ENCODE peak calls at places on chromosome 16, in eight cellular contexts. E is KG1; U is effector CD4-positive, alpha-beta T cell; A is COR-L47; N is AG08395; P is stimulated activated CD8-positive, alpha-beta memory T cell treated with anti-CD3 and anti-CD28 coated beads, Interleukin-2, amount 100 ng/mL, for 1 hour; C is left cardiac atrium; K is CD8-positive, alpha-beta memory T cell. Y is an unnamed sample.

GRCh38 chr16:14240216-14240843 is 169.2 kb downstream of the MRTFB start:
- DNase-seq in E (no peak), U (no peak), A (no peak), N (peak; percentile 6), P (no peak), C (no peak), K (no peak), Y (no peak)

GRCh38 chr16:59964232-59964924 is 1230.3 kb upstream of the GOT2 start:
- DNase-seq in E (no peak), U (no peak), A (no peak), N (no peak), P (no peak), C (no peak), K (no peak), Y (no peak)

GRCh38 chr16:88007321-88007731 is 56.1 kb downstream of the BANP start:
- DNase-seq in E (no peak), U (no peak), A (no peak), N (no peak), P (no peak), C (no peak), K (no peak), Y (no peak)

GRCh38 chr16:3949946-3950342 is 69.4 kb upstream of the CREBBP start:
- DNase-seq in E (no peak), U (no peak), A (no peak), N (no peak), P (no peak), C (no peak), K (no peak), Y (no peak)

GRCh38 chr16:31295206-31295605 is 35.4 kb downstream of the ITGAM start:
- DNase-seq in E (no peak), U (no peak), A (no peak), N (no peak), P (no peak), C (no peak), K (no peak), Y (no peak)

GRCh38 chr16:6573577-6573976 is 759.1 kb upstream of the RBFOX1 start:
- DNase-seq in E (no peak), U (no peak), A (no peak), N (no peak), P (no peak), C (no peak), K (no peak), Y (no peak)

GRCh38 chr16:50081428-50082018 is 15.8 kb downstream of the HEATR3 start:
- DNase-seq in E (no peak), U (no peak), A (no peak), N (no peak), P (no peak), C (no peak), K (no peak), Y (no peak)

GRCh38 chr16:67395458-67396158 is 2.3 kb upstream of the TPPP3 start:
- DNase-seq in E (no peak), U (no peak), A (peak; percentile 96), N (no peak), P (no peak), C (no peak), K (no peak), Y (no peak)

GRCh38 chr16:56603589-56603988 is 4.8 kb upstream of the MT2A start:
- DNase-seq in E (no peak), U (no peak), A (peak; percentile 62), N (peak; percentile 26), P (no peak), C (peak; percentile 51), K (no peak), Y (no peak)

GRCh38 chr16:69187387-69187890 is 475 bp downstream of the SNTB2 start:
- DNase-seq in E (no peak), U (peak; percentile 12), A (peak; percentile 25), N (peak; percentile 55), P (no peak), C (peak; percentile 68), K (peak; percentile 43), Y (peak; percentile 35)

GRCh38 chr16:66639091-66639885 is 34.8 kb downstream of the CMTM3 start:
- DNase-seq in E (no peak), U (no peak), A (no peak), N (no peak), P (no peak), C (no peak), K (no peak), Y (no peak)

GRCh38 chr16:2008631-2009301 is 855 bp downstream of the ZNF598 start:
- DNase-seq in E (peak; percentile 38), U (peak; percentile 19), A (no peak), N (peak; percentile 45), P (no peak), C (no peak), K (peak; percentile 35), Y (no peak)

GRCh38 chr16:17780181-17780580 is 309.4 kb upstream of the XYLT1 start:
- DNase-seq in E (no peak), U (no peak), A (no peak), N (no peak), P (no peak), C (no peak), K (no peak), Y (no peak)

GRCh38 chr16:50909831-50910697 is 168.2 kb downstream of the CYLD start:
- DNase-seq in E (no peak), U (no peak), A (no peak), N (no peak), P (no peak), C (no peak), K (no peak), Y (no peak)

GRCh38 chr16:50245417-50246298 is 20.7 kb upstream of the ADCY7 start:
- DNase-seq in E (no peak), U (no peak), A (no peak), N (peak; percentile 87), P (no peak), C (peak; percentile 60), K (peak; percentile 35), Y (peak; percentile 49)

GRCh38 chr16:54284931-54285413 is 1.6 kb downstream of the IRX3 start:
- DNase-seq in E (no peak), U (no peak), A (no peak), N (no peak), P (no peak), C (peak; percentile 38), K (no peak), Y (no peak)

GRCh38 chr16:57640612-57641011 is 12.2 kb downstream of the ADGRG1 start:
- DNase-seq in E (no peak), U (no peak), A (no peak), N (no peak), P (no peak), C (no peak), K (no peak), Y (no peak)

GRCh38 chr16:53083123-53083522 is 28.3 kb downstream of the CHD9 start:
- DNase-seq in E (no peak), U (no peak), A (no peak), N (no peak), P (no peak), C (no peak), K (no peak), Y (no peak)

GRCh38 chr16:80924372-80924978 is 82.2 kb downstream of the CMC2 start:
- DNase-seq in E (no peak), U (no peak), A (peak; percentile 3), N (peak; percentile 71), P (no peak), C (peak; percentile 51), K (peak; percentile 2), Y (no peak)

GRCh38 chr16:85899444-85899843 is 482 bp downstream of the IRF8 start:
- DNase-seq in E (no peak), U (no peak), A (no peak), N (no peak), P (no peak), C (no peak), K (no peak), Y (no peak)

GRCh38 chr16:58280846-58281301 is 14.0 kb downstream of the PRSS54 start:
- DNase-seq in E (no peak), U (no peak), A (no peak), N (peak; percentile 11), P (no peak), C (no peak), K (no peak), Y (no peak)

GRCh38 chr16:6446370-6446769 is 886.3 kb upstream of the RBFOX1 start:
- DNase-seq in E (no peak), U (no peak), A (no peak), N (no peak), P (no peak), C (no peak), K (no peak), Y (no peak)

GRCh38 chr16:82050909-82051357 is 15.9 kb downstream of the HSD17B2 start:
- DNase-seq in E (no peak), U (no peak), A (no peak), N (no peak), P (no peak), C (no peak), K (no peak), Y (no peak)

GRCh38 chr16:10039220-10040096 is 142.8 kb downstream of the GRIN2A start:
- DNase-seq in E (no peak), U (no peak), A (no peak), N (peak; percentile 22), P (no peak), C (peak; percentile 27), K (no peak), Y (no peak)

GRCh38 chr16:86565644-86566511 is 751 bp upstream of the FOXC2 start:
- DNase-seq in E (no peak), U (no peak), A (no peak), N (no peak), P (no peak), C (no peak), K (no peak), Y (no peak)

GRCh38 chr16:84633622-84634021 is 14.7 kb upstream of the KLHL36 start:
- DNase-seq in E (no peak), U (no peak), A (no peak), N (no peak), P (no peak), C (peak; percentile 81), K (no peak), Y (no peak)

GRCh38 chr16:7513429-7513828 is 180.8 kb downstream of the RBFOX1 start:
- DNase-seq in E (no peak), U (no peak), A (peak; percentile 15), N (no peak), P (no peak), C (no peak), K (no peak), Y (no peak)